ENCODE peak calls at places on chromosomes 12 and 14, in ten cellular contexts. One of them, this sample, is unnamed.

GRCh38 chr12:47754881-47755280 is 3.8 kb downstream of the RAPGEF3 start:
- DNase-seq in activated CD8-positive, alpha-beta T cell treated with anti-CD3 and anti-CD28 coated beads, Interleukin-2, amount 10 ng/mL, durations not matched to agents 7 days and 5 days: no peak
- DNase-seq in MM.1S: peak; percentile 53
- DNase-seq in CD8-positive, alpha-beta memory T cell: no peak
- DNase-seq in GM20000: peak; percentile 37
- DNase-seq in GM10248: no peak
- DNase-seq in HFF-Myc: no peak
- DNase-seq in stimulated activated CD8-positive, alpha-beta memory T cell treated with anti-CD3 and anti-CD28 coated beads, Interleukin-2, amount 100 ng/mL, for 1 hour: no peak
- DNase-seq in osteocyte: no peak
- DNase-seq in activated CD8-positive, alpha-beta memory T cell treated with anti-CD3 and anti-CD28 coated beads for 1 hour: no peak
- DNase-seq in this sample: peak; percentile 39

GRCh38 chr12:132496710-132497109 is 6.8 kb downstream of the FBRSL1 start:
- DNase-seq in MM.1S: no peak
- DNase-seq in osteocyte: no peak
- DNase-seq in GM10248: no peak
- DNase-seq in HFF-Myc: no peak
- DNase-seq in stimulated activated CD8-positive, alpha-beta memory T cell treated with anti-CD3 and anti-CD28 coated beads, Interleukin-2, amount 100 ng/mL, for 1 hour: no peak
- DNase-seq in GM20000: no peak
- DNase-seq in CD8-positive, alpha-beta memory T cell: no peak
- DNase-seq in activated CD8-positive, alpha-beta memory T cell treated with anti-CD3 and anti-CD28 coated beads for 1 hour: no peak
- DNase-seq in activated CD8-positive, alpha-beta T cell treated with anti-CD3 and anti-CD28 coated beads, Interleukin-2, amount 10 ng/mL, durations not matched to agents 7 days and 5 days: no peak
- DNase-seq in this sample: no peak

GRCh38 chr12:57410534-57410933 is 20.3 kb downstream of the R3HDM2 start:
- DNase-seq in activated CD8-positive, alpha-beta T cell treated with anti-CD3 and anti-CD28 coated beads, Interleukin-2, amount 10 ng/mL, durations not matched to agents 7 days and 5 days: no peak
- DNase-seq in MM.1S: no peak
- DNase-seq in GM10248: no peak
- DNase-seq in CD8-positive, alpha-beta memory T cell: no peak
- DNase-seq in GM20000: no peak
- DNase-seq in activated CD8-positive, alpha-beta memory T cell treated with anti-CD3 and anti-CD28 coated beads for 1 hour: no peak
- DNase-seq in HFF-Myc: no peak
- DNase-seq in stimulated activated CD8-positive, alpha-beta memory T cell treated with anti-CD3 and anti-CD28 coated beads, Interleukin-2, amount 100 ng/mL, for 1 hour: no peak
- DNase-seq in osteocyte: no peak
- DNase-seq in this sample: no peak

GRCh38 chr14:21104448-21105060 is 3.7 kb downstream of the TMEM253 start:
- DNase-seq in activated CD8-positive, alpha-beta memory T cell treated with anti-CD3 and anti-CD28 coated beads for 1 hour: no peak
- DNase-seq in GM20000: peak; percentile 65
- DNase-seq in HFF-Myc: no peak
- DNase-seq in CD8-positive, alpha-beta memory T cell: peak; percentile 77
- DNase-seq in MM.1S: peak; percentile 65
- DNase-seq in GM10248: peak; percentile 66
- DNase-seq in osteocyte: no peak
- DNase-seq in activated CD8-positive, alpha-beta T cell treated with anti-CD3 and anti-CD28 coated beads, Interleukin-2, amount 10 ng/mL, durations not matched to agents 7 days and 5 days: peak; percentile 74
- DNase-seq in stimulated activated CD8-positive, alpha-beta memory T cell treated with anti-CD3 and anti-CD28 coated beads, Interleukin-2, amount 100 ng/mL, for 1 hour: peak; percentile 30
- DNase-seq in this sample: peak; percentile 94

GRCh38 chr14:74733241-74733640 is 20.3 kb downstream of the FCF1 start:
- DNase-seq in HFF-Myc: no peak
- DNase-seq in activated CD8-positive, alpha-beta memory T cell treated with anti-CD3 and anti-CD28 coated beads for 1 hour: no peak
- DNase-seq in activated CD8-positive, alpha-beta T cell treated with anti-CD3 and anti-CD28 coated beads, Interleukin-2, amount 10 ng/mL, durations not matched to agents 7 days and 5 days: no peak
- DNase-seq in MM.1S: no peak
- DNase-seq in osteocyte: no peak
- DNase-seq in GM20000: no peak
- DNase-seq in GM10248: no peak
- DNase-seq in CD8-positive, alpha-beta memory T cell: no peak
- DNase-seq in stimulated activated CD8-positive, alpha-beta memory T cell treated with anti-CD3 and anti-CD28 coated beads, Interleukin-2, amount 100 ng/mL, for 1 hour: no peak
- DNase-seq in this sample: no peak

GRCh38 chr14:23430733-23431105 is 4.7 kb downstream of the MYH7 start:
- DNase-seq in GM20000: no peak
- DNase-seq in activated CD8-positive, alpha-beta T cell treated with anti-CD3 and anti-CD28 coated beads, Interleukin-2, amount 10 ng/mL, durations not matched to agents 7 days and 5 days: no peak
- DNase-seq in HFF-Myc: peak; percentile 10
- DNase-seq in osteocyte: no peak
- DNase-seq in stimulated activated CD8-positive, alpha-beta memory T cell treated with anti-CD3 and anti-CD28 coated beads, Interleukin-2, amount 100 ng/mL, for 1 hour: no peak
- DNase-seq in MM.1S: no peak
- DNase-seq in CD8-positive, alpha-beta memory T cell: no peak
- DNase-seq in activated CD8-positive, alpha-beta memory T cell treated with anti-CD3 and anti-CD28 coated beads for 1 hour: no peak
- DNase-seq in GM10248: no peak
- DNase-seq in this sample: peak; percentile 72

GRCh38 chr14:104570869-104571635 is 8.5 kb upstream of the C14orf180 start:
- DNase-seq in GM10248: no peak
- DNase-seq in activated CD8-positive, alpha-beta memory T cell treated with anti-CD3 and anti-CD28 coated beads for 1 hour: no peak
- DNase-seq in osteocyte: no peak
- DNase-seq in MM.1S: no peak
- DNase-seq in stimulated activated CD8-positive, alpha-beta memory T cell treated with anti-CD3 and anti-CD28 coated beads, Interleukin-2, amount 100 ng/mL, for 1 hour: no peak
- DNase-seq in HFF-Myc: no peak
- DNase-seq in GM20000: no peak
- DNase-seq in activated CD8-positive, alpha-beta T cell treated with anti-CD3 and anti-CD28 coated beads, Interleukin-2, amount 10 ng/mL, durations not matched to agents 7 days and 5 days: no peak
- DNase-seq in CD8-positive, alpha-beta memory T cell: no peak
- DNase-seq in this sample: no peak

GRCh38 chr12:110316861-110317260 is 35.8 kb downstream of the ATP2A2 start:
- DNase-seq in stimulated activated CD8-positive, alpha-beta memory T cell treated with anti-CD3 and anti-CD28 coated beads, Interleukin-2, amount 100 ng/mL, for 1 hour: no peak
- DNase-seq in HFF-Myc: peak; percentile 55
- DNase-seq in GM10248: no peak
- DNase-seq in activated CD8-positive, alpha-beta memory T cell treated with anti-CD3 and anti-CD28 coated beads for 1 hour: no peak
- DNase-seq in CD8-positive, alpha-beta memory T cell: no peak
- DNase-seq in osteocyte: no peak
- DNase-seq in MM.1S: no peak
- DNase-seq in activated CD8-positive, alpha-beta T cell treated with anti-CD3 and anti-CD28 coated beads, Interleukin-2, amount 10 ng/mL, durations not matched to agents 7 days and 5 days: no peak
- DNase-seq in GM20000: no peak
- DNase-seq in this sample: peak; percentile 79

GRCh38 chr14:61528591-61529021 is 166.7 kb upstream of the HIF1A start:
- DNase-seq in CD8-positive, alpha-beta memory T cell: no peak
- DNase-seq in GM10248: no peak
- DNase-seq in HFF-Myc: no peak
- DNase-seq in activated CD8-positive, alpha-beta memory T cell treated with anti-CD3 and anti-CD28 coated beads for 1 hour: no peak
- DNase-seq in GM20000: no peak
- DNase-seq in stimulated activated CD8-positive, alpha-beta memory T cell treated with anti-CD3 and anti-CD28 coated beads, Interleukin-2, amount 100 ng/mL, for 1 hour: no peak
- DNase-seq in osteocyte: no peak
- DNase-seq in activated CD8-positive, alpha-beta T cell treated with anti-CD3 and anti-CD28 coated beads, Interleukin-2, amount 10 ng/mL, durations not matched to agents 7 days and 5 days: no peak
- DNase-seq in MM.1S: no peak
- DNase-seq in this sample: peak; percentile 73

GRCh38 chr14:23129759-23130316 is 10.8 kb upstream of the CEBPE start:
- DNase-seq in stimulated activated CD8-positive, alpha-beta memory T cell treated with anti-CD3 and anti-CD28 coated beads, Interleukin-2, amount 100 ng/mL, for 1 hour: no peak
- DNase-seq in activated CD8-positive, alpha-beta T cell treated with anti-CD3 and anti-CD28 coated beads, Interleukin-2, amount 10 ng/mL, durations not matched to agents 7 days and 5 days: no peak
- DNase-seq in GM10248: no peak
- DNase-seq in osteocyte: no peak
- DNase-seq in GM20000: no peak
- DNase-seq in HFF-Myc: no peak
- DNase-seq in MM.1S: no peak
- DNase-seq in activated CD8-positive, alpha-beta memory T cell treated with anti-CD3 and anti-CD28 coated beads for 1 hour: no peak
- DNase-seq in CD8-positive, alpha-beta memory T cell: no peak
- DNase-seq in this sample: peak; percentile 80

GRCh38 chr12:31037921-31038320 is 35.7 kb upstream of the DDX11 start:
- DNase-seq in GM10248: no peak
- DNase-seq in activated CD8-positive, alpha-beta T cell treated with anti-CD3 and anti-CD28 coated beads, Interleukin-2, amount 10 ng/mL, durations not matched to agents 7 days and 5 days: no peak
- DNase-seq in activated CD8-positive, alpha-beta memory T cell treated with anti-CD3 and anti-CD28 coated beads for 1 hour: no peak
- DNase-seq in CD8-positive, alpha-beta memory T cell: no peak
- DNase-seq in GM20000: no peak
- DNase-seq in HFF-Myc: no peak
- DNase-seq in stimulated activated CD8-positive, alpha-beta memory T cell treated with anti-CD3 and anti-CD28 coated beads, Interleukin-2, amount 100 ng/mL, for 1 hour: no peak
- DNase-seq in osteocyte: no peak
- DNase-seq in MM.1S: no peak
- DNase-seq in this sample: no peak

GRCh38 chr14:102234331-102235264 is 70.4 kb downstream of the MOK start:
- DNase-seq in activated CD8-positive, alpha-beta memory T cell treated with anti-CD3 and anti-CD28 coated beads for 1 hour: no peak
- DNase-seq in CD8-positive, alpha-beta memory T cell: no peak
- DNase-seq in osteocyte: no peak
- DNase-seq in MM.1S: no peak
- DNase-seq in GM20000: no peak
- DNase-seq in GM10248: no peak
- DNase-seq in activated CD8-positive, alpha-beta T cell treated with anti-CD3 and anti-CD28 coated beads, Interleukin-2, amount 10 ng/mL, durations not matched to agents 7 days and 5 days: no peak
- DNase-seq in HFF-Myc: no peak
- DNase-seq in stimulated activated CD8-positive, alpha-beta memory T cell treated with anti-CD3 and anti-CD28 coated beads, Interleukin-2, amount 100 ng/mL, for 1 hour: no peak
- DNase-seq in this sample: peak; percentile 80

GRCh38 chr12:73421832-73422231 is 1115.8 kb upstream of the ATXN7L3B start:
- DNase-seq in activated CD8-positive, alpha-beta memory T cell treated with anti-CD3 and anti-CD28 coated beads for 1 hour: no peak
- DNase-seq in stimulated activated CD8-positive, alpha-beta memory T cell treated with anti-CD3 and anti-CD28 coated beads, Interleukin-2, amount 100 ng/mL, for 1 hour: no peak
- DNase-seq in CD8-positive, alpha-beta memory T cell: no peak
- DNase-seq in GM20000: peak; percentile 3
- DNase-seq in MM.1S: peak; percentile 67
- DNase-seq in HFF-Myc: no peak
- DNase-seq in osteocyte: no peak
- DNase-seq in activated CD8-positive, alpha-beta T cell treated with anti-CD3 and anti-CD28 coated beads, Interleukin-2, amount 10 ng/mL, durations not matched to agents 7 days and 5 days: no peak
- DNase-seq in GM10248: no peak
- DNase-seq in this sample: no peak

GRCh38 chr12:45986646-45987338 is 3.6 kb downstream of the SCAF11 start:
- DNase-seq in GM20000: no peak
- DNase-seq in activated CD8-positive, alpha-beta T cell treated with anti-CD3 and anti-CD28 coated beads, Interleukin-2, amount 10 ng/mL, durations not matched to agents 7 days and 5 days: no peak
- DNase-seq in HFF-Myc: no peak
- DNase-seq in CD8-positive, alpha-beta memory T cell: no peak
- DNase-seq in GM10248: no peak
- DNase-seq in activated CD8-positive, alpha-beta memory T cell treated with anti-CD3 and anti-CD28 coated beads for 1 hour: no peak
- DNase-seq in MM.1S: no peak
- DNase-seq in stimulated activated CD8-positive, alpha-beta memory T cell treated with anti-CD3 and anti-CD28 coated beads, Interleukin-2, amount 100 ng/mL, for 1 hour: no peak
- DNase-seq in osteocyte: no peak
- DNase-seq in this sample: no peak

GRCh38 chr12:5524769-5525436 is 93.0 kb downstream of the NTF3 start:
- DNase-seq in CD8-positive, alpha-beta memory T cell: no peak
- DNase-seq in GM20000: no peak
- DNase-seq in osteocyte: peak; percentile 78
- DNase-seq in activated CD8-positive, alpha-beta T cell treated with anti-CD3 and anti-CD28 coated beads, Interleukin-2, amount 10 ng/mL, durations not matched to agents 7 days and 5 days: no peak
- DNase-seq in activated CD8-positive, alpha-beta memory T cell treated with anti-CD3 and anti-CD28 coated beads for 1 hour: no peak
- DNase-seq in stimulated activated CD8-positive, alpha-beta memory T cell treated with anti-CD3 and anti-CD28 coated beads, Interleukin-2, amount 100 ng/mL, for 1 hour: no peak
- DNase-seq in GM10248: no peak
- DNase-seq in MM.1S: no peak
- DNase-seq in HFF-Myc: no peak
- DNase-seq in this sample: no peak

GRCh38 chr14:54784060-54784459 is 118.6 kb downstream of the GCH1 start:
- DNase-seq in GM10248: no peak
- DNase-seq in MM.1S: no peak
- DNase-seq in activated CD8-positive, alpha-beta T cell treated with anti-CD3 and anti-CD28 coated beads, Interleukin-2, amount 10 ng/mL, durations not matched to agents 7 days and 5 days: no peak
- DNase-seq in GM20000: no peak
- DNase-seq in activated CD8-positive, alpha-beta memory T cell treated with anti-CD3 and anti-CD28 coated beads for 1 hour: no peak
- DNase-seq in CD8-positive, alpha-beta memory T cell: no peak
- DNase-seq in stimulated activated CD8-positive, alpha-beta memory T cell treated with anti-CD3 and anti-CD28 coated beads, Interleukin-2, amount 100 ng/mL, for 1 hour: no peak
- DNase-seq in HFF-Myc: no peak
- DNase-seq in osteocyte: no peak
- DNase-seq in this sample: no peak

GRCh38 chr14:47186491-47186890 is 488.9 kb downstream of the MDGA2 start:
- DNase-seq in activated CD8-positive, alpha-beta memory T cell treated with anti-CD3 and anti-CD28 coated beads for 1 hour: no peak
- DNase-seq in activated CD8-positive, alpha-beta T cell treated with anti-CD3 and anti-CD28 coated beads, Interleukin-2, amount 10 ng/mL, durations not matched to agents 7 days and 5 days: no peak
- DNase-seq in osteocyte: no peak
- DNase-seq in MM.1S: no peak
- DNase-seq in HFF-Myc: no peak
- DNase-seq in CD8-positive, alpha-beta memory T cell: no peak
- DNase-seq in stimulated activated CD8-positive, alpha-beta memory T cell treated with anti-CD3 and anti-CD28 coated beads, Interleukin-2, amount 100 ng/mL, for 1 hour: no peak
- DNase-seq in GM20000: no peak
- DNase-seq in GM10248: no peak
- DNase-seq in this sample: no peak

GRCh38 chr12:122749569-122750332 is 2.9 kb upstream of the DENR start:
- DNase-seq in activated CD8-positive, alpha-beta memory T cell treated with anti-CD3 and anti-CD28 coated beads for 1 hour: no peak
- DNase-seq in GM10248: no peak
- DNase-seq in MM.1S: no peak
- DNase-seq in GM20000: no peak
- DNase-seq in HFF-Myc: no peak
- DNase-seq in osteocyte: no peak
- DNase-seq in CD8-positive, alpha-beta memory T cell: no peak
- DNase-seq in activated CD8-positive, alpha-beta T cell treated with anti-CD3 and anti-CD28 coated beads, Interleukin-2, amount 10 ng/mL, durations not matched to agents 7 days and 5 days: no peak
- DNase-seq in stimulated activated CD8-positive, alpha-beta memory T cell treated with anti-CD3 and anti-CD28 coated beads, Interleukin-2, amount 100 ng/mL, for 1 hour: no peak
- DNase-seq in this sample: peak; percentile 50

GRCh38 chr14:54722791-54723432 is 156.0 kb downstream of the SAMD4A start:
- DNase-seq in HFF-Myc: no peak
- DNase-seq in MM.1S: no peak
- DNase-seq in stimulated activated CD8-positive, alpha-beta memory T cell treated with anti-CD3 and anti-CD28 coated beads, Interleukin-2, amount 100 ng/mL, for 1 hour: no peak
- DNase-seq in CD8-positive, alpha-beta memory T cell: no peak
- DNase-seq in GM10248: peak; percentile 29
- DNase-seq in osteocyte: no peak
- DNase-seq in GM20000: peak; percentile 45
- DNase-seq in activated CD8-positive, alpha-beta memory T cell treated with anti-CD3 and anti-CD28 coated beads for 1 hour: no peak
- DNase-seq in activated CD8-positive, alpha-beta T cell treated with anti-CD3 and anti-CD28 coated beads, Interleukin-2, amount 10 ng/mL, durations not matched to agents 7 days and 5 days: peak; percentile 42
- DNase-seq in this sample: no peak

GRCh38 chr14:100691395-100692025 is 35.2 kb upstream of the DLK1 start:
- DNase-seq in activated CD8-positive, alpha-beta T cell treated with anti-CD3 and anti-CD28 coated beads, Interleukin-2, amount 10 ng/mL, durations not matched to agents 7 days and 5 days: no peak
- DNase-seq in MM.1S: no peak
- DNase-seq in GM20000: no peak
- DNase-seq in CD8-positive, alpha-beta memory T cell: no peak
- DNase-seq in activated CD8-positive, alpha-beta memory T cell treated with anti-CD3 and anti-CD28 coated beads for 1 hour: no peak
- DNase-seq in osteocyte: no peak
- DNase-seq in stimulated activated CD8-positive, alpha-beta memory T cell treated with anti-CD3 and anti-CD28 coated beads, Interleukin-2, amount 100 ng/mL, for 1 hour: no peak
- DNase-seq in GM10248: no peak
- DNase-seq in HFF-Myc: no peak
- DNase-seq in this sample: no peak

GRCh38 chr14:59274991-59275391 is 86.5 kb downstream of the DAAM1 start:
- DNase-seq in stimulated activated CD8-positive, alpha-beta memory T cell treated with anti-CD3 and anti-CD28 coated beads, Interleukin-2, amount 100 ng/mL, for 1 hour: no peak
- DNase-seq in activated CD8-positive, alpha-beta T cell treated with anti-CD3 and anti-CD28 coated beads, Interleukin-2, amount 10 ng/mL, durations not matched to agents 7 days and 5 days: no peak
- DNase-seq in osteocyte: no peak
- DNase-seq in GM10248: peak; percentile 15
- DNase-seq in MM.1S: no peak
- DNase-seq in activated CD8-positive, alpha-beta memory T cell treated with anti-CD3 and anti-CD28 coated beads for 1 hour: no peak
- DNase-seq in GM20000: no peak
- DNase-seq in CD8-positive, alpha-beta memory T cell: peak; percentile 40
- DNase-seq in HFF-Myc: no peak
- DNase-seq in this sample: no peak

GRCh38 chr14:31461545-31461944 is 4.2 kb upstream of the DTD2 start:
- DNase-seq in stimulated activated CD8-positive, alpha-beta memory T cell treated with anti-CD3 and anti-CD28 coated beads, Interleukin-2, amount 100 ng/mL, for 1 hour: no peak
- DNase-seq in GM20000: no peak
- DNase-seq in osteocyte: no peak
- DNase-seq in MM.1S: no peak
- DNase-seq in activated CD8-positive, alpha-beta memory T cell treated with anti-CD3 and anti-CD28 coated beads for 1 hour: no peak
- DNase-seq in activated CD8-positive, alpha-beta T cell treated with anti-CD3 and anti-CD28 coated beads, Interleukin-2, amount 10 ng/mL, durations not matched to agents 7 days and 5 days: no peak
- DNase-seq in CD8-positive, alpha-beta memory T cell: no peak
- DNase-seq in GM10248: no peak
- DNase-seq in HFF-Myc: no peak
- DNase-seq in this sample: no peak

GRCh38 chr14:53714495-53715389 is 241.9 kb downstream of the BMP4 start:
- DNase-seq in osteocyte: no peak
- DNase-seq in GM10248: no peak
- DNase-seq in activated CD8-positive, alpha-beta T cell treated with anti-CD3 and anti-CD28 coated beads, Interleukin-2, amount 10 ng/mL, durations not matched to agents 7 days and 5 days: no peak
- DNase-seq in GM20000: no peak
- DNase-seq in activated CD8-positive, alpha-beta memory T cell treated with anti-CD3 and anti-CD28 coated beads for 1 hour: no peak
- DNase-seq in MM.1S: no peak
- DNase-seq in stimulated activated CD8-positive, alpha-beta memory T cell treated with anti-CD3 and anti-CD28 coated beads, Interleukin-2, amount 100 ng/mL, for 1 hour: no peak
- DNase-seq in CD8-positive, alpha-beta memory T cell: no peak
- DNase-seq in HFF-Myc: no peak
- DNase-seq in this sample: no peak

GRCh38 chr14:56156096-56156495 is 37.9 kb downstream of the PELI2 start:
- DNase-seq in activated CD8-positive, alpha-beta memory T cell treated with anti-CD3 and anti-CD28 coated beads for 1 hour: no peak
- DNase-seq in GM20000: no peak
- DNase-seq in stimulated activated CD8-positive, alpha-beta memory T cell treated with anti-CD3 and anti-CD28 coated beads, Interleukin-2, amount 100 ng/mL, for 1 hour: no peak
- DNase-seq in CD8-positive, alpha-beta memory T cell: no peak
- DNase-seq in activated CD8-positive, alpha-beta T cell treated with anti-CD3 and anti-CD28 coated beads, Interleukin-2, amount 10 ng/mL, durations not matched to agents 7 days and 5 days: no peak
- DNase-seq in HFF-Myc: no peak
- DNase-seq in GM10248: no peak
- DNase-seq in MM.1S: no peak
- DNase-seq in osteocyte: no peak
- DNase-seq in this sample: no peak

GRCh38 chr14:96243785-96244184 is 12.2 kb upstream of the BDKRB1 start:
- DNase-seq in MM.1S: no peak
- DNase-seq in CD8-positive, alpha-beta memory T cell: no peak
- DNase-seq in activated CD8-positive, alpha-beta memory T cell treated with anti-CD3 and anti-CD28 coated beads for 1 hour: no peak
- DNase-seq in GM20000: no peak
- DNase-seq in stimulated activated CD8-positive, alpha-beta memory T cell treated with anti-CD3 and anti-CD28 coated beads, Interleukin-2, amount 100 ng/mL, for 1 hour: no peak
- DNase-seq in GM10248: no peak
- DNase-seq in osteocyte: no peak
- DNase-seq in HFF-Myc: no peak
- DNase-seq in activated CD8-positive, alpha-beta T cell treated with anti-CD3 and anti-CD28 coated beads, Interleukin-2, amount 10 ng/mL, durations not matched to agents 7 days and 5 days: no peak
- DNase-seq in this sample: no peak

GRCh38 chr12:120181991-120182631 is 12.4 kb downstream of the GCN1 start:
- DNase-seq in MM.1S: no peak
- DNase-seq in GM10248: no peak
- DNase-seq in activated CD8-positive, alpha-beta T cell treated with anti-CD3 and anti-CD28 coated beads, Interleukin-2, amount 10 ng/mL, durations not matched to agents 7 days and 5 days: no peak
- DNase-seq in osteocyte: no peak
- DNase-seq in GM20000: no peak
- DNase-seq in stimulated activated CD8-positive, alpha-beta memory T cell treated with anti-CD3 and anti-CD28 coated beads, Interleukin-2, amount 100 ng/mL, for 1 hour: no peak
- DNase-seq in HFF-Myc: no peak
- DNase-seq in activated CD8-positive, alpha-beta memory T cell treated with anti-CD3 and anti-CD28 coated beads for 1 hour: no peak
- DNase-seq in CD8-positive, alpha-beta memory T cell: no peak
- DNase-seq in this sample: peak; percentile 89

GRCh38 chr12:56931474-56931978 is 2.7 kb downstream of the SDR9C7 start:
- DNase-seq in activated CD8-positive, alpha-beta memory T cell treated with anti-CD3 and anti-CD28 coated beads for 1 hour: no peak
- DNase-seq in stimulated activated CD8-positive, alpha-beta memory T cell treated with anti-CD3 and anti-CD28 coated beads, Interleukin-2, amount 100 ng/mL, for 1 hour: no peak
- DNase-seq in osteocyte: peak; percentile 56
- DNase-seq in activated CD8-positive, alpha-beta T cell treated with anti-CD3 and anti-CD28 coated beads, Interleukin-2, amount 10 ng/mL, durations not matched to agents 7 days and 5 days: peak; percentile 29
- DNase-seq in MM.1S: no peak
- DNase-seq in CD8-positive, alpha-beta memory T cell: no peak
- DNase-seq in GM10248: no peak
- DNase-seq in HFF-Myc: peak; percentile 33
- DNase-seq in GM20000: no peak
- DNase-seq in this sample: no peak

GRCh38 chr14:54837508-54838149 is 65.0 kb downstream of the GCH1 start:
- DNase-seq in activated CD8-positive, alpha-beta T cell treated with anti-CD3 and anti-CD28 coated beads, Interleukin-2, amount 10 ng/mL, durations not matched to agents 7 days and 5 days: no peak
- DNase-seq in stimulated activated CD8-positive, alpha-beta memory T cell treated with anti-CD3 and anti-CD28 coated beads, Interleukin-2, amount 100 ng/mL, for 1 hour: no peak
- DNase-seq in osteocyte: no peak
- DNase-seq in HFF-Myc: no peak
- DNase-seq in GM10248: no peak
- DNase-seq in MM.1S: no peak
- DNase-seq in CD8-positive, alpha-beta memory T cell: no peak
- DNase-seq in GM20000: no peak
- DNase-seq in activated CD8-positive, alpha-beta memory T cell treated with anti-CD3 and anti-CD28 coated beads for 1 hour: no peak
- DNase-seq in this sample: no peak

This sample was measured in osteoblast.